ENCODE peak calls at places on chromosomes 11 and 22, in eight cellular contexts. M is kidney glomerular epithelial cell; E is iPS-NIHi11; Z is activated CD4-positive, alpha-beta T cell treated with anti-CD3 and anti-CD28 coated beads for 4 hours; G is stimulated activated CD4-positive, alpha-beta T cell treated with anti-CD3 and anti-CD28 coated beads, Interleukin-1b, Interleukin-23, amount 100 ng/mL, for 24 hours; D is EH; Q is HFF-Myc; P is CD4-positive, alpha-beta memory T cell. J is an unnamed sample.

GRCh38 chr11:67616431-67617242 is 9.9 kb downstream of the NDUFV1 start:
- DNase-seq in D (no peak), Q (no peak), E (no peak), P (no peak), G (no peak), Z (no peak), M (no peak), J (peak; percentile 48)

GRCh38 chr11:103053997-103054396 is 38.0 kb downstream of the DCUN1D5 start:
- DNase-seq in G (no peak), D (no peak), Z (no peak), Q (no peak), E (no peak), P (no peak), M (no peak), J (no peak)

GRCh38 chr11:6755303-6755952 is 16.3 kb downstream of the OR2AG2 start:
- DNase-seq in E (peak; percentile 91), Z (no peak), M (peak; percentile 4), Q (peak; percentile 24), G (no peak), D (peak; percentile 47), P (peak; percentile 28), J (no peak)

GRCh38 chr11:78202733-78203167 is 14.0 kb downstream of the USP35 start:
- DNase-seq in P (peak; percentile 94), Q (no peak), E (no peak), G (no peak), D (no peak), Z (peak; percentile 58), M (no peak), J (peak; percentile 70)

GRCh38 chr11:69854719-69855118 is 35.5 kb upstream of the FGF3 start:
- DNase-seq in Z (no peak), G (no peak), D (peak; percentile 70), M (peak; percentile 46), E (no peak), Q (no peak), P (no peak), J (peak; percentile 9)

GRCh38 chr22:43015677-43016042 is 711 bp upstream of the PACSIN2 start:
- DNase-seq in Z (no peak), D (no peak), Q (no peak), M (no peak), G (no peak), P (no peak), E (no peak), J (no peak)

GRCh38 chr11:46026616-46027293 is 94.5 kb downstream of the PHF21A start:
- DNase-seq in Z (no peak), E (no peak), G (no peak), P (no peak), D (peak; percentile 80), M (no peak), Q (no peak), J (peak; percentile 79)

GRCh38 chr11:70833011-70833410 is 419.4 kb downstream of the SHANK2 start:
- DNase-seq in E (no peak), D (no peak), G (no peak), Q (no peak), M (no peak), P (no peak), Z (no peak), J (no peak)

GRCh38 chr11:14054708-14055107 is 92.2 kb downstream of the SPON1 start:
- DNase-seq in P (no peak), D (peak; percentile 48), Q (peak; percentile 79), M (no peak), E (no peak), Z (no peak), G (no peak), J (no peak)

GRCh38 chr11:75022289-75022688 is 33.6 kb downstream of the NEU3 start:
- DNase-seq in P (no peak), G (no peak), E (no peak), Z (no peak), M (no peak), Q (no peak), D (no peak), J (peak; percentile 7)

GRCh38 chr11:12007769-12008737 is at the start of gene DKK3:
- DNase-seq in Z (no peak), G (no peak), E (peak; percentile 65), D (peak; percentile 58), P (no peak), M (no peak), Q (no peak), J (peak; percentile 66)

GRCh38 chr22:35914665-35915476 is 113.8 kb downstream of the RBFOX2 start:
- DNase-seq in P (no peak), G (no peak), M (peak; percentile 92), E (peak; percentile 86), D (peak; percentile 93), Z (no peak), Q (peak; percentile 91), J (peak; percentile 93)

GRCh38 chr22:17501679-17502285 is 61.5 kb upstream of the SLC25A18 start:
- DNase-seq in G (no peak), M (peak; percentile 50), E (peak; percentile 38), Z (no peak), P (peak; percentile 45), Q (peak; percentile 50), D (peak; percentile 64), J (no peak)

GRCh38 chr11:1083621-1084551 is 9.2 kb downstream of the MUC2 start:
- DNase-seq in E (no peak), P (no peak), Z (no peak), G (no peak), M (no peak), D (no peak), Q (no peak), J (no peak)

GRCh38 chr11:21250196-21250595 is 580.8 kb downstream of the NELL1 start:
- DNase-seq in P (no peak), G (no peak), M (no peak), Z (no peak), D (no peak), E (no peak), Q (no peak), J (no peak)

GRCh38 chr22:37270928-37271650 is 11.2 kb upstream of the CYTH4 start:
- DNase-seq in M (no peak), P (no peak), Z (no peak), D (peak; percentile 58), E (no peak), Q (no peak), G (no peak), J (no peak)

GRCh38 chr22:36129985-36130384 is 30.6 kb downstream of the APOL3 start:
- DNase-seq in G (no peak), E (no peak), P (no peak), Z (no peak), D (no peak), Q (no peak), M (no peak), J (no peak)

GRCh38 chr11:16815047-16815767 is 76.8 kb downstream of the C11orf58 start:
- DNase-seq in M (no peak), E (no peak), P (no peak), D (no peak), G (no peak), Q (no peak), Z (no peak), J (no peak)

GRCh38 chr11:110147965-110148709 is 54.9 kb downstream of the ZC3H12C start:
- DNase-seq in P (no peak), D (peak; percentile 86), M (peak; percentile 26), Z (no peak), E (no peak), Q (no peak), G (no peak), J (no peak)

GRCh38 chr11:65311197-65311631 is 3.5 kb upstream of the CDC42EP2 start:
- DNase-seq in G (no peak), Z (no peak), D (peak; percentile 55), E (no peak), M (no peak), P (no peak), Q (no peak), J (peak; percentile 72)

GRCh38 chr11:20156280-20156875 is 3.9 kb downstream of the DBX1 start:
- DNase-seq in M (no peak), G (peak; percentile 40), D (no peak), P (peak; percentile 67), Z (peak; percentile 58), E (peak; percentile 74), Q (no peak), J (peak; percentile 59)

GRCh38 chr11:120867531-120867930 is 156.4 kb upstream of the TBCEL start:
- DNase-seq in G (no peak), Q (no peak), E (no peak), Z (no peak), D (no peak), M (no peak), P (no peak), J (peak; percentile 66)

GRCh38 chr11:2072551-2073261 is 66.5 kb downstream of the IGF2 start:
- DNase-seq in M (no peak), Z (no peak), P (no peak), E (no peak), D (peak; percentile 13), G (no peak), Q (no peak), J (peak; percentile 50)

GRCh38 chr22:26894362-26894761 is 237.0 kb downstream of the MIAT start:
- DNase-seq in E (no peak), M (no peak), D (peak; percentile 23), Q (no peak), P (no peak), G (no peak), Z (no peak), J (no peak)

GRCh38 chr22:22770280-22770871 is 117.2 kb upstream of the IGLL5 start:
- DNase-seq in Q (no peak), P (peak; percentile 46), D (peak; percentile 47), M (peak; percentile 1), E (peak; percentile 73), G (peak; percentile 32), Z (no peak), J (peak; percentile 74)

GRCh38 chr22:32776800-32777199 is 24.7 kb upstream of the TIMP3 start:
- DNase-seq in M (no peak), Q (no peak), D (no peak), P (no peak), E (no peak), Z (no peak), G (no peak), J (no peak)

GRCh38 chr11:1826552-1827094 is 8.2 kb upstream of the SYT8 start:
- DNase-seq in P (no peak), Q (no peak), G (no peak), D (peak; percentile 36), M (no peak), Z (no peak), E (peak; percentile 64), J (peak; percentile 56)

GRCh38 chr11:117239295-117239694 is 6.8 kb downstream of the RNF214 start:
- DNase-seq in G (no peak), Z (no peak), Q (peak; percentile 81), M (peak; percentile 56), P (no peak), E (no peak), D (peak; percentile 98), J (peak; percentile 56)

GRCh38 chr11:70807195-70807543 is 408.8 kb downstream of the CTTN start:
- DNase-seq in P (no peak), D (no peak), Z (no peak), G (no peak), M (no peak), Q (no peak), E (no peak), J (no peak)

GRCh38 chr11:13721760-13722159 is 53.3 kb downstream of the FAR1 start:
- DNase-seq in G (no peak), E (no peak), M (no peak), Q (no peak), P (no peak), Z (no peak), D (peak; percentile 47), J (no peak)

GRCh38 chr11:74696932-74697687 is 34.1 kb downstream of the CHRDL2 start:
- DNase-seq in M (peak; percentile 76), G (no peak), Z (no peak), Q (no peak), E (peak; percentile 73), D (peak; percentile 94), P (no peak), J (peak; percentile 76)

GRCh38 chr11:97364047-97364446 is 974.2 kb downstream of the JRKL start:
- DNase-seq in Z (no peak), E (no peak), Q (no peak), G (no peak), D (peak; percentile 0), P (no peak), M (peak; percentile 53), J (no peak)